ENCODE peak calls at places on chromosome 9, in four cellular contexts. One of them, this sample, is unnamed.

GRCh38 chr9:7935666-7936065 is 136.1 kb upstream of the DMAC1 start:
- DNase-seq in A549: no peak
- DNase-seq in breast epithelium: no peak
- DNase-seq in fibroblast of the aortic adventitia: peak
- DNase-seq in this sample: no peak

GRCh38 chr9:123063896-123064295 is 30.4 kb downstream of the GPR21 start:
- DNase-seq in fibroblast of the aortic adventitia: no peak
- DNase-seq in A549: no peak
- DNase-seq in breast epithelium: no peak
- DNase-seq in this sample: no peak

GRCh38 chr9:83062011-83062652 is 810 bp downstream of the RASEF start:
- DNase-seq in fibroblast of the aortic adventitia: peak
- DNase-seq in A549: peak
- DNase-seq in breast epithelium: peak
- DNase-seq in this sample: peak

GRCh38 chr9:6489099-6489498 is 76.1 kb downstream of the UHRF2 start:
- DNase-seq in breast epithelium: no peak
- DNase-seq in fibroblast of the aortic adventitia: no peak
- DNase-seq in A549: no peak
- DNase-seq in this sample: no peak

GRCh38 chr9:684055-684949 is 157.2 kb upstream of the DMRT1 start:
- DNase-seq in breast epithelium: no peak
- DNase-seq in fibroblast of the aortic adventitia: peak
- DNase-seq in A549: no peak
- DNase-seq in this sample: peak

GRCh38 chr9:70947086-70947485 is 174.3 kb downstream of the TRPM3 start:
- DNase-seq in fibroblast of the aortic adventitia: peak
- DNase-seq in A549: no peak
- DNase-seq in breast epithelium: no peak
- DNase-seq in this sample: peak

GRCh38 chr9:107020040-107020530 is 157.1 kb downstream of the ZNF462 start:
- DNase-seq in A549: no peak
- DNase-seq in fibroblast of the aortic adventitia: peak
- DNase-seq in breast epithelium: peak
- DNase-seq in this sample: peak

GRCh38 chr9:134661791-134662142 is 20.2 kb downstream of the COL5A1 start:
- DNase-seq in fibroblast of the aortic adventitia: no peak
- DNase-seq in breast epithelium: no peak
- DNase-seq in A549: no peak
- DNase-seq in this sample: no peak

GRCh38 chr9:93082841-93083411 is 13.1 kb upstream of the CARD19 start:
- DNase-seq in breast epithelium: no peak
- DNase-seq in fibroblast of the aortic adventitia: no peak
- DNase-seq in A549: no peak
- DNase-seq in this sample: no peak

GRCh38 chr9:137295313-137296213 is 6.5 kb downstream of the NRARP start:
- DNase-seq in A549: no peak
- DNase-seq in breast epithelium: no peak
- DNase-seq in fibroblast of the aortic adventitia: no peak
- DNase-seq in this sample: peak

GRCh38 chr9:95736370-95736769 is 139.1 kb upstream of the ERCC6L2 start:
- DNase-seq in fibroblast of the aortic adventitia: no peak
- DNase-seq in A549: peak
- DNase-seq in breast epithelium: no peak
- DNase-seq in this sample: peak

GRCh38 chr9:98708933-98709911 is at the start of gene GABBR2:
- DNase-seq in fibroblast of the aortic adventitia: no peak
- DNase-seq in A549: peak
- DNase-seq in breast epithelium: no peak
- DNase-seq in this sample: no peak

GRCh38 chr9:1018121-1018520 is 32.0 kb upstream of the DMRT2 start:
- DNase-seq in breast epithelium: no peak
- DNase-seq in fibroblast of the aortic adventitia: peak
- DNase-seq in A549: peak
- DNase-seq in this sample: peak

GRCh38 chr9:85569988-85570387 is 171.8 kb downstream of the AGTPBP1 start:
- DNase-seq in fibroblast of the aortic adventitia: no peak
- DNase-seq in A549: no peak
- DNase-seq in breast epithelium: no peak
- DNase-seq in this sample: peak

GRCh38 chr9:134629586-134630392 is 11.8 kb upstream of the COL5A1 start:
- DNase-seq in fibroblast of the aortic adventitia: peak
- DNase-seq in A549: no peak
- DNase-seq in breast epithelium: no peak
- DNase-seq in this sample: no peak

DNA sequence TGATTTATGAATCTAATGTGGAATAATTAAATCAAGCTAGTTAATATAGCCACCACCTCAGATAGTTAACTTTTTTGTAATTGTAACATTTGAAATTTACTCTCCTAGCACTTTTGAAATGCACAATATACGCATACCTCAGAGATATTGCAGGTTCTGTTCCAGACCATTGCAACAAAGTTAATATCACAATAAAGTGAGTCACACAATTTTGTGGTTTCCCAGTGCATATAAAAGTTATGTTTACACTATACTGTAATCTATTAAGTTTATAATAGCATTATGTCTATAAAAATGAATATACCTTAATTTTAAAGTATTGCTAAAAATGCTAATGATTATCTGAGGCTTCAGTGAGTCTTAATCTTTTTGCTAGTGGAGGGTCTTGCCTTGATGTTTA is 235.2 kb upstream of the ADAMTSL1 start:
- DNase-seq in A549: no peak
- DNase-seq in fibroblast of the aortic adventitia: peak
- DNase-seq in breast epithelium: no peak
- DNase-seq in this sample: peak
- H3K4me3 ChIP-seq in A549: no peak
- H3K4me3 ChIP-seq in fibroblast of the aortic adventitia: no peak
- H3K4me3 ChIP-seq in breast epithelium: no peak
- H3K4me3 ChIP-seq in this sample: no peak

GRCh38 chr9:109012876-109013677 is at the start of gene CTNNAL1:
- DNase-seq in A549: peak
- DNase-seq in fibroblast of the aortic adventitia: peak
- DNase-seq in breast epithelium: peak
- DNase-seq in this sample: peak

GRCh38 chr9:109015026-109015280 is 1.7 kb upstream of the CTNNAL1 start:
- DNase-seq in A549: no peak
- DNase-seq in fibroblast of the aortic adventitia: no peak
- DNase-seq in breast epithelium: no peak
- DNase-seq in this sample: no peak

GRCh38 chr9:109012009-109012875 is 1.1 kb downstream of the CTNNAL1 start:
- DNase-seq in fibroblast of the aortic adventitia: peak
- DNase-seq in breast epithelium: peak
- DNase-seq in A549: peak
- DNase-seq in this sample: peak

GRCh38 chr9:109014267-109015025 is 1.1 kb upstream of the CTNNAL1 start:
- DNase-seq in breast epithelium: no peak
- DNase-seq in A549: peak
- DNase-seq in fibroblast of the aortic adventitia: peak
- DNase-seq in this sample: peak

GRCh38 chr9:109013678-109014145 is 413 bp upstream of the CTNNAL1 start:
- DNase-seq in fibroblast of the aortic adventitia: peak
- DNase-seq in breast epithelium: no peak
- DNase-seq in A549: no peak
- DNase-seq in this sample: peak
- H3K4me3 ChIP-seq in fibroblast of the aortic adventitia: peak
- H3K4me3 ChIP-seq in breast epithelium: peak
- H3K4me3 ChIP-seq in A549: peak
- H3K4me3 ChIP-seq in this sample: peak

GRCh38 chr9:79689576-79689975 is 117.8 kb downstream of the TLE4 start:
- DNase-seq in breast epithelium: no peak
- DNase-seq in fibroblast of the aortic adventitia: no peak
- DNase-seq in A549: no peak
- DNase-seq in this sample: no peak

GRCh38 chr9:79694208-79694607 is 122.4 kb downstream of the TLE4 start:
- DNase-seq in A549: no peak
- DNase-seq in fibroblast of the aortic adventitia: no peak
- DNase-seq in breast epithelium: no peak
- DNase-seq in this sample: no peak

GRCh38 chr9:79692857-79693571 is 121.2 kb downstream of the TLE4 start:
- DNase-seq in A549: no peak
- DNase-seq in breast epithelium: no peak
- DNase-seq in fibroblast of the aortic adventitia: no peak
- DNase-seq in this sample: peak

GRCh38 chr9:79693750-79694149 is 122.0 kb downstream of the TLE4 start:
- DNase-seq in A549: no peak
- DNase-seq in fibroblast of the aortic adventitia: no peak
- DNase-seq in breast epithelium: no peak
- DNase-seq in this sample: no peak

DNA sequence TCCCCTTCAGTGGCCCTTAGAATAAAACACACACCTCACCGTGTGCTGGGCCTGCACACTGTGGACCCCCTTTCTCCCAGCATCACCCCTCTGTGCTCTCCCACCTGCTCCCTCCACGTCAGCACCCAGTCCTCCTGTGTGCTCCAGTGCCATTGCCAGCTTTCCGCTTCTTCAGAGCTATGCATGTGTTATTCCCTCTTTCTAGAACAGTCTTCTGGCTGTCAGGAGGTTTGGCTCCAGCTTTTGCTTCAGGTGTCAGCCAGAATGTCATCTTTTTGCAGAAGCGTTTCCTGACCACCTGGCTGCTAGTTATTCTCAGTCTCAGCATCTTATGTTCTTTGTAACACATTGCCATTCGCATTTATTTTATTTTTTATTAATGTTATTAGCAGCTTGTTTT is 119.7 kb downstream of the TLE4 start:
- DNase-seq in fibroblast of the aortic adventitia: no peak
- DNase-seq in A549: no peak
- DNase-seq in breast epithelium: no peak
- DNase-seq in this sample: no peak
- H3K4me3 ChIP-seq in fibroblast of the aortic adventitia: no peak
- H3K4me3 ChIP-seq in A549: no peak
- H3K4me3 ChIP-seq in breast epithelium: no peak
- H3K4me3 ChIP-seq in this sample: no peak

DNA sequence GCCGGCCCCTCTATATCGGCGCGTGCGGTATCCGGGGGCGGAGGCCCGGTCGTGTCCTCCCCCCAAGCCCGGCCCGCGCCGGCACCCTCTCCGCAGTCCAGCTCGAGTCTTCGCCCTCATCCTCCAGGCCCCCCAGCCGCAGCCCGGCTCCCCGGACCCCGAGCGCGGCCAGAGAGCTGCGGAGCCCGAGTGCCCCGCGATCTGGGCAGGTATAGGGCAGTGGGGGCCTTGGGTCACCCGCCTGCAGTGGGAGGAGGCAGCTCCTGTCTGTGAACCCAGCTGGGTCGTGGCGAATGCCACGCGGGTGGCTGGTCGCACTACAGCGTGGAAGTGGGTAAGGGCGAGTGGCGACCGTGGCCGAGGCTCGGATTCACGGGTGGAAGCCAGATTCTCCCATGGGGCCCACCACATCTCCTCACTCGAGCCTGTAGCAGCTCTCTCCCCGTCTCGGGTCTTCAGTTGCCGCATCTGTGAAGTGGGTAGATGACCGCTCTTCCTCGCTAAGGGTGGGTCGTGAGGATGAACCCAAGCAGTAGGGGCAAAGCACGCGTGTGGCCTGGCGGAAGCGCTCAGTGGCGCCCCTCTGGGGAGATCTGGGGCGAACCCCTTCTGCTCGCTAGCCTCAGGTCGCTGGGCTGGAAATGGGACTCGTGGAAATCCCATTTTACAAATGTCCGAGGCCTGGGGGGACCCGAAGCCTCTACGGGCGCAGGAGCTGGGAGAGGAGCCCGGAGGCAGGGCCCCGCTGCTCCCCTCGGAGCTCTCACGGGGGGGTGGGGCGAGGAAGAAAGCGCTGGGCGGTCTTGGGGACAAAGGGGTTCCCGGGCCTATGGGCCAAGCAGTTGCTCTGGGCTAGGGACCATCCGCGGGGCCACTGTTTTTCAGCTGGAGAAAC is 1.9 kb downstream of the NR5A1 start:
- DNase-seq in fibroblast of the aortic adventitia: no peak
- DNase-seq in breast epithelium: no peak
- DNase-seq in A549: no peak
- DNase-seq in this sample: no peak
- H3K4me3 ChIP-seq in fibroblast of the aortic adventitia: no peak
- H3K4me3 ChIP-seq in breast epithelium: no peak
- H3K4me3 ChIP-seq in A549: peak
- H3K4me3 ChIP-seq in this sample: no peak

DNA sequence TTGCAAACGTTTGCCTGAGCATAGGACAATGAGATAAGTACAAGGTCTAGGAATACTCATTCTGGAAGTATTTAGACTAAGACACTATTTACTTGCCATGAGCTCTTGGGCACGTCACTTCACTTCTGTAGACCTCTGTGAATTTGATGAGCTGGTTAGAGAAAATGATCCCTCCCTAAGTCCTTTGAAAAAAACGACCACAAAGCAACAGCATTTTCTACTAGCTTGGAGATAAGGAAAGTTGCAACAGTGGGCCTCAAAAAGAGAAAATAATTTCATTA is 1.9 kb downstream of the LURAP1L start:
- DNase-seq in fibroblast of the aortic adventitia: peak
- DNase-seq in A549: no peak
- DNase-seq in breast epithelium: no peak
- DNase-seq in this sample: peak
- H3K4me3 ChIP-seq in fibroblast of the aortic adventitia: peak
- H3K4me3 ChIP-seq in A549: peak
- H3K4me3 ChIP-seq in breast epithelium: peak
- H3K4me3 ChIP-seq in this sample: peak

GRCh38 chr9:136231478-136232297 is 13.9 kb downstream of the QSOX2 start:
- DNase-seq in A549: no peak
- DNase-seq in breast epithelium: no peak
- DNase-seq in fibroblast of the aortic adventitia: no peak
- DNase-seq in this sample: no peak
- H3K4me3 ChIP-seq in A549: no peak
- H3K4me3 ChIP-seq in breast epithelium: no peak
- H3K4me3 ChIP-seq in fibroblast of the aortic adventitia: no peak
- H3K4me3 ChIP-seq in this sample: no peak

GRCh38 chr9:125412166-125412565 is 150.5 kb downstream of the GAPVD1 start:
- DNase-seq in fibroblast of the aortic adventitia: no peak
- DNase-seq in A549: no peak
- DNase-seq in breast epithelium: no peak
- DNase-seq in this sample: no peak

GRCh38 chr9:125409217-125409636 is 147.6 kb downstream of the GAPVD1 start:
- DNase-seq in breast epithelium: no peak
- DNase-seq in fibroblast of the aortic adventitia: no peak
- DNase-seq in A549: peak
- DNase-seq in this sample: no peak

GRCh38 chr9:125409637-125410521 is 148.3 kb downstream of the GAPVD1 start:
- DNase-seq in A549: peak
- DNase-seq in breast epithelium: no peak
- DNase-seq in fibroblast of the aortic adventitia: no peak
- DNase-seq in this sample: peak

GRCh38 chr9:125410522-125410894 is 148.9 kb downstream of the GAPVD1 start:
- DNase-seq in breast epithelium: no peak
- DNase-seq in fibroblast of the aortic adventitia: no peak
- DNase-seq in A549: no peak
- DNase-seq in this sample: no peak

DNA sequence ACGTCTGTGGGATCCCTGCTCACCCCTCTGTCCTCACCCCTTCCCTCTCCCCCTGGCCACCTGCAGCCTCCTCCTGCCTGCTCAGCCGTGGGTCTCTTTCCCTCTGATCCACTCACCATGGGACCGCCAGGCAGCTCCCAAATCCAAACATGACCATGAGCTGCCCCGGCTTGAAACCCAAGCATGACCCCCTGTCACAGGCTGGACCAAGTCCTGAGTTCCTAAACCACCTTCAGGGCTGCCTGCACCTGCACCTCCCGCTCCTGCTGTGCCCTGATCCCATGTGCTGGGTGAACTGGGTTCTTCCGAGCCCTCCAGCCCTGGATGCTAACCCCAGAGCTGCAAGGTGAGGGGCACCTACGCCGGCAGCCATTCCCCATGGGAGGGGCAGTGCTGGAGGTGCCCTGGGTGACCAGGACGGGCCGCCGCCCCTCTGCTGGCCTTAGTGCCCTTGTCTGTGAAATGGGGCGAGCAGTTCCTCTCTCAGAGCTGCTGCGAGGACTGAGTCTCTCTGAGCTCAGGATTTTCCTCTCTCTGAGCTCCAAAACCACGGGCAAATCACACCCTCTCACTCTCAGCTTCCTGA is 149.6 kb downstream of the GAPVD1 start:
- DNase-seq in A549: no peak
- DNase-seq in fibroblast of the aortic adventitia: no peak
- DNase-seq in breast epithelium: no peak
- DNase-seq in this sample: no peak
- H3K4me3 ChIP-seq in A549: no peak
- H3K4me3 ChIP-seq in fibroblast of the aortic adventitia: no peak
- H3K4me3 ChIP-seq in breast epithelium: no peak
- H3K4me3 ChIP-seq in this sample: no peak